ENCODE peak calls at places on chromosomes 13 and 19, in nine cellular contexts. U is GM23248, A is fibroblast of lung, V is neural progenitor cell, X is PC-9, O is OCI-LY7, Y is mammary epithelial cell, S is mesendoderm, D is keratinocyte. B is an unnamed sample. For H3K79me2, the result is how much of the 10 kb centered on the place peaks cover.

GRCh38 chr19:798415-799075 is 1.3 kb downstream of the PTBP1 start:
- DNase-seq in V (peak), O (peak), D (no peak), U (peak), X (no peak), A (no peak), S (no peak), Y (no peak), B (peak)

GRCh38 chr13:79404985-79405384 is 1.1 kb downstream of the RBM26 start:
- DNase-seq in D (no peak), A (no peak), O (no peak), U (peak), S (no peak), V (no peak), Y (peak), X (no peak), B (no peak)

GRCh38 chr13:30666113-30666512 is 48.4 kb downstream of the USPL1 start:
- DNase-seq in A (no peak), V (peak), S (peak), D (no peak), O (no peak), Y (no peak), U (no peak), X (no peak), B (no peak)

GRCh38 chr13:112887151-112887550 is 81.9 kb upstream of the MCF2L start:
- DNase-seq in V (no peak), D (no peak), S (no peak), U (no peak), A (no peak), X (no peak), Y (no peak), O (no peak), B (no peak)

GRCh38 chr19:49335784-49336481 is 727 bp downstream of the CD37 start:
- DNase-seq in A (no peak), O (peak), D (no peak), S (no peak), V (no peak), U (no peak), X (no peak), Y (no peak), B (no peak)

GRCh38 chr19:47446534-47447469 is 24.9 kb downstream of the SLC8A2 start:
- DNase-seq in U (peak), X (peak), A (no peak), Y (peak), D (no peak), V (peak), S (peak), O (no peak), B (peak)

GRCh38 chr19:14347999-14348889 is 33.0 kb upstream of the ADGRE5 start:
- DNase-seq in O (peak), X (peak), Y (peak), V (peak), A (peak), U (peak), D (no peak), S (peak), B (peak)

GRCh38 chr13:37303610-37304009 is 198.1 kb upstream of the CSNK1A1L start:
- DNase-seq in X (no peak), A (no peak), D (no peak), U (no peak), S (peak), V (no peak), O (no peak), Y (peak), B (no peak)

GRCh38 chr19:30685601-30686000 is 313.4 kb downstream of the ZNF536 start:
- DNase-seq in X (no peak), S (no peak), U (no peak), D (no peak), O (no peak), Y (no peak), A (no peak), V (no peak), B (no peak)

GRCh38 chr19:48342414-48342738 is 17.0 kb downstream of the EMP3 start:
- DNase-seq in S (no peak), D (no peak), A (no peak), Y (no peak), O (no peak), U (no peak), X (no peak), V (no peak), B (no peak)

GRCh38 chr19:8085606-8086464 is 33.3 kb downstream of the CCL25 start:
- DNase-seq in D (no peak), O (no peak), U (no peak), X (peak), V (peak), S (peak), Y (no peak), A (no peak), B (peak)

GRCh38 chr19:41398042-41398403 is 405 bp downstream of the BCKDHA start:
- DNase-seq in S (no peak), O (no peak), X (no peak), Y (no peak), A (no peak), V (peak), U (peak), D (no peak), B (no peak)

GRCh38 chr19:495440-496332 is 600 bp upstream of the MADCAM1 start:
- DNase-seq in Y (no peak), V (peak), A (peak), O (no peak), S (peak), U (peak), D (no peak), X (peak), B (peak)

GRCh38 chr19:3386447-3387234 is 20.3 kb downstream of the NFIC start:
- DNase-seq in Y (no peak), V (no peak), U (no peak), X (no peak), S (no peak), D (no peak), O (no peak), A (no peak), B (no peak)
- H3K79me2 ChIP-seq in Y (half or more), V (under half), U (half or more), X (half or more), S (under half), D (half or more), O (under half), A (half or more), B (under half)

GRCh38 chr19:56118666-56119584 is 2.2 kb downstream of the ZNF787 start:
- DNase-seq in V (no peak), X (no peak), U (peak), S (no peak), O (no peak), D (no peak), Y (no peak), A (no peak), B (no peak)
- H3K79me2 ChIP-seq in V (half or more), X (half or more), U (half or more), S (half or more), O (half or more), D (half or more), Y (half or more), A (half or more), B (half or more)

GRCh38 chr13:114119196-114119595 is 13.2 kb downstream of the RASA3 start:
- DNase-seq in O (no peak), V (peak), A (peak), S (peak), X (no peak), D (no peak), Y (peak), U (peak), B (peak)

GRCh38 chr13:114116734-114117133 is 15.7 kb downstream of the RASA3 start:
- DNase-seq in V (no peak), U (no peak), D (no peak), S (no peak), Y (no peak), O (no peak), A (no peak), X (no peak), B (no peak)

GRCh38 chr13:114118086-114118762 is 14.2 kb downstream of the RASA3 start:
- DNase-seq in D (no peak), Y (no peak), O (no peak), X (no peak), A (no peak), U (peak), S (no peak), V (no peak), B (no peak)

GRCh38 chr13:114120486-114121430 is 11.7 kb downstream of the RASA3 start:
- DNase-seq in V (no peak), S (no peak), U (peak), X (no peak), A (no peak), D (no peak), Y (no peak), O (no peak), B (no peak)

GRCh38 chr13:114118763-114119123 is 13.7 kb downstream of the RASA3 start:
- DNase-seq in Y (no peak), A (peak), S (no peak), V (no peak), X (no peak), D (no peak), O (no peak), U (peak), B (peak)
- H3K79me2 ChIP-seq in Y (under half), A (half or more), S (under half), V (under half), X (under half), D (under half), O (under half), U (half or more), B (under half)

DNA sequence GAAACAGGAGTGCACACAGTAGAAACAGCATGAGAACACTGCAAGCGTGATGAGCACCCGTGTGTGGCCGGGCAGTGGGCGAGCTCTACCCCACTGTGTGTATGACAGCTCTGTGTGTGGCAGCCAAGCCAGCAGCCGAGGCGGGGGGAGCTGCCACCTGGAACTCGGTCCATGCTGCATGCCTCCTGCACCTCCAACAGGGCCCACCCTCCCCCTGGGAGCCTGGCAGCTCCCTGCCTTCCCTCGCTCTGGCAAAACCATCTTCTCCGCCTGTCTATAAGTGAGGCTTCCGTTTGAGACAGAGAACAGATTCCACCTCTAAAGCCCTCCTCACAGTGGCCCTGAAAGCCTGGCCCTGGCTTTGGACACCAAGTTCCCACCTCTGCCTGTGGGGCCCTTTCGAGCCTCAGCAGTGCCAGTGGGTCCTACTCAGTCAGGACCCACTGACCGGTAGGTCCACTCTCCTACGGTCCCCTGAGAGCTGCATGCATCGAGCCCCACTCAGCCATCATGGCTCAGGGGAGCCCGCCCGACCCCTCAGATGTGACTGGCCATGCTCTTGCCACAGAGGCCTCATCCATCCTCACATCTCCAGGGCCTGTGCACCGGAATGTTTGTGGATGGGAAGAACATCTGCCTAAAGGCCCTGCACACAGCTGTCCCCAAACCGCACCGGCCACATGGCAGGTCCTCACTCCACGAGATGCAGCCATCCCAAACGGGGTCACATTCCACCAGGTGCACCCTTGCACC is 52.4 kb upstream of the C13orf46 start:
- DNase-seq in X (no peak), O (no peak), D (no peak), U (no peak), V (no peak), A (no peak), S (no peak), Y (no peak), B (no peak)
- H3K79me2 ChIP-seq in X (under half), O (under half), D (under half), U (half or more), V (under half), A (under half), S (under half), Y (under half), B (under half)

DNA sequence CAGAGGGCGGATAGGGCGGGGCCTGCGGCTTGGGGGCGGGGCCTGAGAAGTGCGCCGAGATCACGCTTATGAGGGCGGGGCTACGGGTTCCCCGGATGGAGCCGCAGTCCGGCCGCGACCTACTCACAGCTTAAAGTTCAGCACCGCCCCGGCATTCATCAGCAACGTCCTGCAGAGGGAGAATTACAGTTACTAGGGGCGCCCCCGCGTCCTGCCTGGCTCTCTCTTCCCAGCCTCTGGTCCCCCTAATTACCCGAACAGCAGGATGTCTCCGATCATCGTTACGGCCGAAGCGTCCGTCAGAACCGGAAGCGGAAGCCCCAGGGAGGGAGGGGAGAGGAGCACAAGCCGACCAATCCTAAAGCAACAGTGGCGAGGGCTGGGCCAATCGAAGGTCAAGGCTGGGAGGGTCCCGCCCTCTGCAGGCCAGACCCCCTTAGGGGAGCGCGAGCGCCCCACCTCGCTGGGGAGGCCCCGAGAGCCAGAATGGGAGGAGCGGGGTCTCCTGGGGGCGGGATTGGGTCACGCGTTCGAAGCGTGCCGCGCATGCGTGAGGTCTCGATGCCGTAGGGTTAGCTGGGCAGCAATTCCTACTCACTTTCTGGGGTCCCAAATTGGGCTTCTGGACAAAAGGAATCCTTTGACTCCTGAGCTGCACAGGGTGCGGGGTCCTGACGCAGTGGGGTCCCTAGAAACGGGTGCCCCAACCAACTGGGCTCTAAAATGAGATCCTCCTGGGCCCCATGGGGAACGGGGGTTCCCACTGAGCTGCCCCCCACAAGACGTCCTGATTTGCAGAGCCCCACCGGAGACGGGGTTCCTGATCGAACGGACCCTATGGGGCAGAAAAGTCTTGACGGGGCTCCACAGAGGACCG is at the start of gene SMIM7:
- DNase-seq in U (peak), Y (peak), D (peak), X (peak), A (peak), S (peak), V (peak), O (peak), B (peak)
- H3K79me2 ChIP-seq in U (under half), Y (under half), D (under half), X (under half), A (under half), S (under half), V (under half), O (half or more), B (under half)

DNA sequence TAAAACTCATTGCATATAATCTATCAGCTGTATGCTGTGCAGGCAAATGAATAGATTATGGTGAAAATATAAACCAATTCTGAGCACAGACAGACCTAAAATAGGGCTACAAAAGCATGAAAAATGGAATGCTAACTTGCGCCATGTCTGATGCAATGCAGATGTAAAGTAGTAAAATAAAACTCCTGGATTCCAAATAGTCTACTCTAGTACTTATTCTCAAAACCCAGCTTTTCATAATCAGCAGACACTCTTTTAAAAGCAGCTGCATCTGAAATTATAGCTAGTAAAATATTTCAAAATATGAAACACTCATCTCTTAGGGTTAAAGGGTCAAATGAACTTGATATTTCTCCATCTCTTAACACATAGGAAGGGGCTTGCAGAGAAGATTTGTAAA is 4.7 kb upstream of the POMP start:
- DNase-seq in X (no peak), O (no peak), U (peak), S (no peak), D (no peak), Y (no peak), V (no peak), A (peak), B (no peak)
- H3K79me2 ChIP-seq in X (under half), O (under half), U (half or more), S (under half), D (under half), Y (under half), V (under half), A (under half), B (under half)

GRCh38 chr13:95298169-95298940 is 2.9 kb downstream of the ABCC4 start:
- DNase-seq in S (no peak), V (no peak), D (no peak), A (no peak), O (no peak), Y (no peak), X (no peak), U (no peak), B (no peak)

GRCh38 chr13:95295026-95295425 is 6.2 kb downstream of the ABCC4 start:
- DNase-seq in U (peak), A (no peak), X (no peak), S (no peak), V (no peak), Y (no peak), O (no peak), D (no peak), B (no peak)

GRCh38 chr13:95298971-95299627 is 2.2 kb downstream of the ABCC4 start:
- DNase-seq in U (peak), Y (peak), S (peak), A (peak), D (no peak), V (no peak), O (no peak), X (peak), B (no peak)

GRCh38 chr13:95292622-95293021 is 8.6 kb downstream of the ABCC4 start:
- DNase-seq in D (no peak), A (no peak), X (no peak), O (no peak), U (no peak), V (no peak), Y (no peak), S (no peak), B (no peak)

DNA sequence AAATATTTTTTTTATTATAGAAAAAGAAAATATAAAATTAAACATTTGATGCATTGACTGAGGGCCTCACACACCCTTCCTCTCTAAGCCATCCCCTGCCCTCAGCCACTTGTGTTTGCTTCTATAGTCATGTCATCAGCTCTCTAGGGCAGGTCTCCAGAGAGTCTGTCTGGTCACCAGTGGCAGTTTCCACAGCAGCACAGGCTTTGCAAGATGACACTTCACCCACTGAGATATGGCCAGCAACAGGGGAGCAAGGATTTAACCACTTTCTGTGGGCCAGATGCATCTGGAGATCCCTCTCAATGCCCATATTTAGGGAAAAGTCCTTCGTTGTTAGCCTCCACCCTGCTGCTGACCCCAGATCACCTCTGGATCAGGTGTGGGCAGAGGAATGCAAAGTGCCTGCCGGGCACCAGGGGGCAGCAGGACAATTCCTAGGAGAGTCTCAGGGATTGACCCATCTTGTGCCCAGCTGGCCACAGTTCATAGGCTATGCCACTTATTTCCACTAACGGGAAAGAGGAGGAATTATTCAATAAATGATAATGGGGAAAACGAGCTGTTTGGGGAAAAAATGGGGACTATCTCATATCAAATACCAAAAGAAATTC is 4.8 kb downstream of the ABCC4 start:
- DNase-seq in X (peak), V (peak), D (no peak), U (peak), A (no peak), O (peak), S (peak), Y (peak), B (peak)
- H3K79me2 ChIP-seq in X (under half), V (under half), D (half or more), U (under half), A (half or more), O (under half), S (under half), Y (under half), B (half or more)

B was measured in hepatocyte.